ENCODE peak calls at places on chromosome 12, in six cellular contexts. D, A, Y, V, G and F are unnamed samples.

GRCh38 chr12:66514581-66514980 is 164.3 kb downstream of the GRIP1 start:
- DNase-seq in V (peak; percentile 70), A (no peak), Y (peak; percentile 62), D (no peak), G (no peak), F (no peak)

GRCh38 chr12:43914923-43915468 is 79.1 kb downstream of the TMEM117 start:
- DNase-seq in Y (peak; percentile 21), G (peak; percentile 4), D (no peak), A (no peak), V (peak; percentile 4), F (no peak)

GRCh38 chr12:15393995-15394394 is 71.7 kb downstream of the PTPRO start:
- DNase-seq in V (no peak), A (no peak), G (no peak), Y (no peak), D (no peak), F (no peak)

GRCh38 chr12:22083167-22083566 is 37.1 kb downstream of the CMAS start:
- DNase-seq in A (no peak), D (no peak), G (no peak), Y (peak; percentile 50), V (peak; percentile 25), F (no peak)

GRCh38 chr12:69910739-69911138 is 85.7 kb downstream of the MYRFL start:
- DNase-seq in V (no peak), Y (no peak), G (no peak), D (no peak), A (no peak), F (peak; percentile 20)

GRCh38 chr12:118315821-118316220 is 56.9 kb downstream of the TAOK3 start:
- DNase-seq in A (no peak), V (no peak), Y (peak; percentile 36), D (no peak), G (no peak), F (no peak)

GRCh38 chr12:103901518-103902173 is 28.6 kb upstream of the HSP90B1 start:
- DNase-seq in D (no peak), Y (no peak), V (no peak), A (no peak), G (no peak), F (no peak)

GRCh38 chr12:120225852-120226640 is 25.1 kb upstream of the RPLP0 start:
- DNase-seq in G (no peak), A (no peak), Y (no peak), V (no peak), D (no peak), F (peak; percentile 68)

GRCh38 chr12:100962086-100962712 is 167.6 kb downstream of the ANO4 start:
- DNase-seq in Y (no peak), V (peak; percentile 7), D (no peak), A (no peak), G (no peak), F (no peak)

GRCh38 chr12:107570721-107571120 is 114.9 kb upstream of the PWP1 start:
- DNase-seq in A (peak; percentile 59), V (peak; percentile 78), D (no peak), G (no peak), Y (peak; percentile 69), F (no peak)